ENCODE peak calls at places on chromosomes 16 and 17, in nine cellular contexts. Z, G, V, H, Y, F, J, N and X are unnamed samples.

GRCh38 chr16:11672206-11673090 is 4.2 kb downstream of the SNN start:
- DNase-seq in Y (no peak), N (peak; percentile 63), Z (no peak), F (no peak), J (peak; percentile 53), V (no peak), G (peak; percentile 46), H (no peak), X (no peak)

GRCh38 chr17:48439473-48439872 is 9.5 kb upstream of the SKAP1 start:
- DNase-seq in Z (no peak), G (peak; percentile 22), F (no peak), V (no peak), N (peak; percentile 37), Y (no peak), J (no peak), H (no peak), X (no peak)

GRCh38 chr16:11105038-11105903 is 150.7 kb downstream of the SOCS1 start:
- DNase-seq in J (no peak), Z (no peak), G (no peak), N (no peak), F (peak; percentile 46), V (peak; percentile 52), H (no peak), Y (peak; percentile 98), X (peak; percentile 98)

GRCh38 chr17:57708401-57708800 is 36.7 kb downstream of the CCDC182 start:
- DNase-seq in H (no peak), Y (no peak), N (no peak), V (peak; percentile 13), F (no peak), J (peak; percentile 22), Z (no peak), G (no peak), X (no peak)

GRCh38 chr16:12204601-12205000 is 228.1 kb downstream of the SNX29 start:
- DNase-seq in N (no peak), G (no peak), J (no peak), F (no peak), Y (no peak), H (no peak), V (no peak), Z (no peak), X (no peak)

GRCh38 chr17:42389135-42389417 is 834 bp upstream of the STAT3 start:
- DNase-seq in G (no peak), H (no peak), Y (no peak), Z (no peak), F (no peak), J (no peak), V (no peak), N (no peak), X (no peak)

GRCh38 chr17:5545051-5545987 is 39.0 kb downstream of the NLRP1 start:
- DNase-seq in H (no peak), Y (peak; percentile 21), Z (no peak), J (no peak), N (no peak), G (no peak), V (no peak), F (no peak), X (peak; percentile 52)

GRCh38 chr17:73586921-73587680 is 57.1 kb downstream of the SDK2 start:
- DNase-seq in J (peak; percentile 60), G (no peak), H (no peak), Z (peak; percentile 70), F (no peak), N (no peak), V (no peak), Y (no peak), X (no peak)

GRCh38 chr17:66900126-66901010 is 64.1 kb upstream of the CACNG4 start:
- DNase-seq in Z (no peak), J (no peak), Y (peak; percentile 55), N (no peak), F (no peak), H (no peak), V (no peak), G (no peak), X (no peak)

GRCh38 chr16:49365711-49366509 is 7.7 kb upstream of the C16orf78 start:
- DNase-seq in F (no peak), G (no peak), Y (no peak), Z (peak; percentile 7), J (no peak), V (no peak), N (no peak), H (no peak), X (no peak)

GRCh38 chr16:47016700-47017133 is 43.2 kb upstream of the DNAJA2 start:
- DNase-seq in G (no peak), J (no peak), H (no peak), Z (no peak), V (peak; percentile 29), N (no peak), F (no peak), Y (no peak), X (no peak)

GRCh38 chr17:4849011-4849536 is 15.9 kb downstream of the MINK1 start:
- DNase-seq in H (no peak), V (no peak), F (no peak), Z (peak; percentile 68), Y (no peak), J (no peak), G (no peak), N (no peak), X (no peak)

GRCh38 chr17:41264599-41264998 is 579 bp upstream of the KRTAP9-6 start:
- DNase-seq in N (no peak), H (no peak), Z (no peak), V (no peak), Y (no peak), F (no peak), J (no peak), G (no peak), X (no peak)

GRCh38 chr17:73316919-73317505 is 5.2 kb upstream of the CDC42EP4 start:
- DNase-seq in Z (peak; percentile 80), Y (no peak), F (no peak), N (no peak), V (no peak), G (no peak), J (no peak), H (no peak), X (no peak)

GRCh38 chr16:79269211-79269863 is 331.2 kb downstream of the MAF start:
- DNase-seq in J (no peak), G (peak; percentile 36), H (no peak), Z (no peak), V (no peak), N (peak; percentile 35), Y (no peak), F (no peak), X (no peak)

GRCh38 chr16:2211923-2212347 is 1.3 kb upstream of the BRICD5 start:
- DNase-seq in Y (no peak), H (no peak), Z (no peak), N (no peak), V (no peak), F (no peak), J (no peak), G (no peak), X (no peak)

GRCh38 chr16:69325784-69326171 is 4.6 kb downstream of the PDF start:
- DNase-seq in H (no peak), J (no peak), F (no peak), Y (no peak), N (no peak), G (no peak), V (no peak), Z (peak; percentile 43), X (no peak)
- H3K4me1 ChIP-seq in H (peaks cover 6% of the 10 kb centered on the region), J (peaks cover 51% of the 10 kb centered on the region), F (peaks cover 3% of the 10 kb centered on the region), Y (peaks cover 12% of the 10 kb centered on the region), N (peaks cover 35% of the 10 kb centered on the region), G (peaks cover 47% of the 10 kb centered on the region), V (peaks cover 19% of the 10 kb centered on the region), Z (no peaks in the 10 kb centered on the region), X (peaks cover 23% of the 10 kb centered on the region)

DNA sequence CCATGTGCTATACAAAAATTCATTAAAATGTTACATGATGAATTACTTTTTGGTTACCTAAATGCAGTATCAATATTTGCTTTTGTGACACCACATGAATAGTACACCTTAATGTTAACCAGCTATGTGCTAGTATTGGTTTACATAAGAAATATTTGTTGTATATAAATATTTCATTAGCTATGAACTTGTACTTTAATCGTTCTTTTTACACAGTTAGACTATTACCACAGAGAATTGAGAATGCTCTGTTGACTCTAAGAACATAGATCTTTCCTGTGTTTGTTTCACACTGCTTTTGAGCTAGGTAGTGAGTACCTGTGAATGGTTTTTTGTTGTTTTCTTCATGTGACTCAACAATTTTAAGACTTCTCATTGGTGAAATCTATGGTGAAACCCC is 93.4 kb downstream of the KANSL1 start:
- DNase-seq in N (no peak), V (no peak), F (no peak), Y (no peak), J (no peak), H (no peak), Z (no peak), G (no peak), X (no peak)
- H3K4me1 ChIP-seq in N (peaks cover 44% of the 10 kb centered on the region), V (peaks cover 8% of the 10 kb centered on the region), F (peaks cover 4% of the 10 kb centered on the region), Y (peaks cover 3% of the 10 kb centered on the region), J (peaks cover 50% of the 10 kb centered on the region), H (no peaks in the 10 kb centered on the region), Z (no peaks in the 10 kb centered on the region), G (peaks cover 54% of the 10 kb centered on the region), X (peaks cover 15% of the 10 kb centered on the region)

DNA sequence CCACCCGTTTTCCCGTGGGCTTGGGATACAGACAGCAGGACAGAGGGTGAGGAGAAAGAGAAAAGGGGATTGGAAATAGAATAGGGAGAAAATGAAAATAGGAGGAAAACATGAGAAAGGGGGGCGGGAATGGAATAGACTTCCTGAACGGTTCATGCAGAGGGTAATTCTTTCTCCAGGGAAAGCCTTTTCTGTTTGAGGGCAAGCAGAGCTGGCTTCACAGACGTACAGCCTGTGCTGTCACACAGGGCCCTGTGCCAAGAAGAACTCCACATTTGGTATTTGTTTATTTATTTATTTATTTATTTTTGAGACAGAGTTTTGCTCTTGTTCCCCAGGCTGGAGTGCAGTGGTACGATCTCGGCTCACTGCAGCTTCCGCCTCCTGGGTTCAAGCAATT is 12.0 kb downstream of the MILR1 start:
- DNase-seq in N (no peak), Z (no peak), G (no peak), J (peak; percentile 45), F (no peak), V (no peak), H (no peak), Y (no peak), X (no peak)
- H3K4me1 ChIP-seq in N (peaks cover 11% of the 10 kb centered on the region), Z (no peaks in the 10 kb centered on the region), G (peaks cover 8% of the 10 kb centered on the region), J (peaks cover 12% of the 10 kb centered on the region), F (peaks cover 1% of the 10 kb centered on the region), V (no peaks in the 10 kb centered on the region), H (no peaks in the 10 kb centered on the region), Y (peaks cover 8% of the 10 kb centered on the region), X (peaks cover 17% of the 10 kb centered on the region)

GRCh38 chr17:17789410-17789809 is 47.4 kb downstream of the SREBF1 start:
- DNase-seq in J (no peak), H (no peak), Z (no peak), G (no peak), V (no peak), Y (no peak), F (no peak), N (no peak), X (no peak)
- H3K4me1 ChIP-seq in J (peaks cover 81% of the 10 kb centered on the region), H (peaks cover 47% of the 10 kb centered on the region), Z (peaks cover 33% of the 10 kb centered on the region), G (peaks cover 21% of the 10 kb centered on the region), V (peaks cover 17% of the 10 kb centered on the region), Y (peaks cover 22% of the 10 kb centered on the region), F (peaks cover 14% of the 10 kb centered on the region), N (peaks cover 37% of the 10 kb centered on the region), X (peaks cover 18% of the 10 kb centered on the region)

DNA sequence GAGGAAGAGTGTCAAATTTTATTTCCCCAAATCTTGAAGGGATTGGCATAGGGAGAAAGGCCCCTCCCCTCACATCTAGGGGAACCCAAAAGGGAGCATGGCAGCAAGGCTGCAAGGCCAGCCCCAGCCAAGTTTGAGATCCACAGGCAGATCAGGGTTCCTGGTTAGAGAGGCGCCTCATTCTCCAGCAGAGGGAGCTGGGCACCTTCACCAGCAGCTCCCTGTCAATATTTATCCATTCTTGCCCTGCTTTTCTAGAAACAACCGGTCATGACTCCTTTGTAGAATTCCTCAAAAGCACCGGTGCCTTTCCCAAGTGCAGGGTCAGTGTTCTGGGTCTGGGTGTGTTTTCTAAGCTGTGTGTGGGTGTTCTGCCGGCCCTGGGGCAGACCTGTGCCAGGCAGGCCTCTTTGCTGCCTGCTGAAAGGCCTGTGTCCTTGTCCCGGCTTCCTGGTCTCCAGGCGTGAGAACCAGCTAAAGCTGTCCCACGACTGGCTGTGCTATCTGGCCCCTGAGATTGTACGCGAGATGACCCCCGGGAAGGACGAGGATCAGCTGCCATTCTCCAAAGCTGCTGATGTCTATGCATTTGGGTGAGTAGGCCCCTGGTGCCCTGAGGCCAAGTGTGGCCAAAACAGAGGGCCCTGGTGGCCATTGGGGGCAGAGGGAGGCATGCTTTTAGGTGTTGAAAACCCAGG is 21.2 kb upstream of the LGALS9 start:
- DNase-seq in V (no peak), G (peak; percentile 16), Y (peak; percentile 27), Z (peak; percentile 85), N (no peak), F (no peak), J (no peak), H (peak; percentile 3), X (no peak)
- H3K4me1 ChIP-seq in V (no peaks in the 10 kb centered on the region), G (no peaks in the 10 kb centered on the region), Y (peaks cover 8% of the 10 kb centered on the region), Z (no peaks in the 10 kb centered on the region), N (no peaks in the 10 kb centered on the region), F (peaks cover 1% of the 10 kb centered on the region), J (no peaks in the 10 kb centered on the region), H (peaks cover 2% of the 10 kb centered on the region), X (no peaks in the 10 kb centered on the region)